ENCODE peak calls at places on chromosomes 5 and 9, in six cellular contexts. G, M, C, L, H and F are unnamed samples.

GRCh38 chr5:72543365-72543764 is 36.2 kb upstream of the ZNF366 start:
- DNase-seq in G (no peak), M (peak; percentile 95), C (no peak), L (peak; percentile 49), H (no peak), F (peak; percentile 40)

GRCh38 chr5:149338364-149338763 is 6.9 kb upstream of the GRPEL2 start:
- DNase-seq in G (no peak), M (no peak), C (no peak), L (no peak), H (no peak), F (no peak)

GRCh38 chr5:172645271-172645670 is 4.2 kb downstream of the NEURL1B start:
- DNase-seq in G (no peak), M (no peak), C (no peak), L (no peak), H (no peak), F (no peak)

GRCh38 chr5:36734422-36734821 is 128.0 kb downstream of the SLC1A3 start:
- DNase-seq in G (no peak), M (peak; percentile 54), C (no peak), L (no peak), H (no peak), F (no peak)

GRCh38 chr5:132265336-132266030 is 8.0 kb downstream of the PDLIM4 start:
- DNase-seq in G (no peak), M (peak; percentile 94), C (peak; percentile 71), L (peak; percentile 98), H (peak; percentile 91), F (peak; percentile 89)

GRCh38 chr5:74357827-74358226 is 282.7 kb downstream of the ENC1 start:
- DNase-seq in G (no peak), M (no peak), C (no peak), L (no peak), H (no peak), F (no peak)

GRCh38 chr9:70413427-70413797 is 1.0 kb downstream of the KLF9 start:
- DNase-seq in G (no peak), M (no peak), C (no peak), L (no peak), H (no peak), F (no peak)

GRCh38 chr9:100170556-100170955 is 71.5 kb downstream of the INVS start:
- DNase-seq in G (peak; percentile 2), M (no peak), C (no peak), L (peak; percentile 54), H (no peak), F (no peak)

GRCh38 chr9:4298255-4299005 is 1.4 kb downstream of the GLIS3 start:
- DNase-seq in G (no peak), M (no peak), C (peak; percentile 69), L (peak; percentile 16), H (peak; percentile 70), F (no peak)

GRCh38 chr9:34163439-34163838 is 15.4 kb upstream of the UBAP1 start:
- DNase-seq in G (no peak), M (no peak), C (peak; percentile 13), L (peak; percentile 28), H (no peak), F (no peak)

GRCh38 chr5:91272858-91273257 is 110.3 kb downstream of the ARRDC3 start:
- DNase-seq in G (no peak), M (no peak), C (no peak), L (peak; percentile 68), H (no peak), F (no peak)

GRCh38 chr5:57386958-57387357 is 95.7 kb downstream of the ACTBL2 start:
- DNase-seq in G (no peak), M (peak; percentile 66), C (no peak), L (peak; percentile 77), H (no peak), F (no peak)

GRCh38 chr5:152514827-152515397 is 109.8 kb upstream of the NMUR2 start:
- DNase-seq in G (no peak), M (peak; percentile 35), C (no peak), L (no peak), H (no peak), F (no peak)

GRCh38 chr9:1050125-1050895 is at the start of gene DMRT2:
- DNase-seq in G (no peak), M (peak; percentile 25), C (peak; percentile 85), L (no peak), H (peak; percentile 89), F (peak; percentile 22)

GRCh38 chr9:127232833-127233549 is 31.6 kb upstream of the GARNL3 start:
- DNase-seq in G (no peak), M (no peak), C (no peak), L (no peak), H (no peak), F (no peak)

GRCh38 chr9:134720136-134720753 is 78.6 kb downstream of the COL5A1 start:
- DNase-seq in G (no peak), M (no peak), C (no peak), L (no peak), H (no peak), F (no peak)

GRCh38 chr5:72956324-72957140 is 691 bp downstream of the FCHO2 start:
- DNase-seq in G (no peak), M (peak; percentile 61), C (peak; percentile 71), L (peak; percentile 31), H (peak; percentile 78), F (no peak)

GRCh38 chr5:143119301-143119769 is 284.2 kb downstream of the NR3C1 start:
- DNase-seq in G (no peak), M (no peak), C (no peak), L (no peak), H (no peak), F (no peak)

GRCh38 chr5:170681013-170681433 is 102.5 kb upstream of the GABRP start:
- DNase-seq in G (no peak), M (peak; percentile 29), C (no peak), L (no peak), H (no peak), F (no peak)

GRCh38 chr5:119451561-119451960 is 736 bp upstream of the HSD17B4 start:
- DNase-seq in G (no peak), M (no peak), C (no peak), L (no peak), H (no peak), F (no peak)
- TF ChIP-seq CTCF in G (no peak), M (no peak), C (no peak), L (peak; percentile 34), H (no peak), F (no peak)

GRCh38 chr5:131109540-131110255 is 55.4 kb downstream of the HINT1 start:
- DNase-seq in G (peak; percentile 17), M (peak; percentile 55), C (no peak), L (peak; percentile 33), H (no peak), F (peak; percentile 0)
- TF ChIP-seq CTCF in G (peak; percentile 75), M (peak; percentile 67), C (peak; percentile 85), L (peak; percentile 80), H (peak; percentile 59), F (peak; percentile 66)

GRCh38 chr5:42949348-42950090 is 90.6 kb downstream of the ANXA2R start:
- DNase-seq in G (peak; percentile 71), M (peak; percentile 90), C (peak; percentile 89), L (peak; percentile 75), H (peak; percentile 75), F (no peak)
- TF ChIP-seq CTCF in G (no peak), M (peak; percentile 67), C (peak; percentile 58), L (peak; percentile 75), H (peak; percentile 26), F (peak; percentile 30)

GRCh38 chr9:130535818-130536521 is 43.4 kb upstream of the FUBP3 start:
- DNase-seq in G (no peak), M (peak; percentile 31), C (no peak), L (peak; percentile 10), H (no peak), F (peak; percentile 36)
- TF ChIP-seq CTCF in G (no peak), M (no peak), C (no peak), L (no peak), H (no peak), F (no peak)

GRCh38 chr9:123377211-123377971 is 21.4 kb downstream of the CRB2 start:
- DNase-seq in G (no peak), M (no peak), C (peak; percentile 76), L (no peak), H (no peak), F (no peak)
- TF ChIP-seq CTCF in G (no peak), M (no peak), C (no peak), L (no peak), H (no peak), F (no peak)